ENCODE peak calls at places on chromosomes 2 and 18, in five cellular contexts. S, Z, N, J and D are unnamed samples. For H3K36me3, the result is how much of the 10 kb centered on the place peaks cover.

GRCh38 chr2:12333293-12333692 is 383.4 kb upstream of the TRIB2 start:
- DNase-seq in N (no peak), Z (no peak), J (no peak), S (no peak), D (no peak)

GRCh38 chr2:102604754-102605153 is 14.6 kb upstream of the SLC9A2 start:
- DNase-seq in S (peak), J (no peak), Z (no peak), N (no peak), D (no peak)

GRCh38 chr18:32195881-32196815 is 6.3 kb downstream of the MEP1B start:
- DNase-seq in S (no peak), N (no peak), J (no peak), Z (no peak), D (no peak)

GRCh38 chr18:27500531-27500930 is 315.4 kb upstream of the CHST9 start:
- DNase-seq in N (no peak), Z (no peak), J (no peak), S (no peak), D (no peak)

GRCh38 chr2:72886505-72887031 is 640 bp upstream of the SPR start:
- DNase-seq in S (no peak), N (no peak), Z (no peak), J (no peak), D (no peak)

GRCh38 chr18:35570182-35570581 is 11.4 kb upstream of the GALNT1 start:
- DNase-seq in N (no peak), Z (no peak), J (no peak), S (no peak), D (no peak)

GRCh38 chr2:113357071-113357470 is 78.3 kb upstream of the PAX8 start:
- DNase-seq in Z (no peak), J (no peak), N (no peak), S (peak), D (no peak)

GRCh38 chr18:58132595-58133191 is 88.7 kb downstream of the NEDD4L start:
- DNase-seq in S (no peak), N (no peak), Z (no peak), J (no peak), D (no peak)

GRCh38 chr2:48050711-48051110 is 144.4 kb upstream of the FBXO11 start:
- DNase-seq in Z (no peak), S (no peak), N (no peak), J (no peak), D (no peak)

GRCh38 chr2:167140767-167141166 is 252.5 kb downstream of the XIRP2 start:
- DNase-seq in J (no peak), Z (peak), S (peak), N (no peak), D (no peak)

GRCh38 chr18:61669320-61669719 is 223.5 kb downstream of the RNF152 start:
- DNase-seq in J (no peak), Z (no peak), N (no peak), S (no peak), D (no peak)

GRCh38 chr2:54589340-54590215 is 133.5 kb downstream of the SPTBN1 start:
- DNase-seq in J (no peak), N (no peak), Z (peak), S (no peak), D (no peak)

GRCh38 chr18:23702606-23703005 is 13.4 kb downstream of the LAMA3 start:
- DNase-seq in S (no peak), Z (no peak), N (no peak), J (no peak), D (no peak)

DNA sequence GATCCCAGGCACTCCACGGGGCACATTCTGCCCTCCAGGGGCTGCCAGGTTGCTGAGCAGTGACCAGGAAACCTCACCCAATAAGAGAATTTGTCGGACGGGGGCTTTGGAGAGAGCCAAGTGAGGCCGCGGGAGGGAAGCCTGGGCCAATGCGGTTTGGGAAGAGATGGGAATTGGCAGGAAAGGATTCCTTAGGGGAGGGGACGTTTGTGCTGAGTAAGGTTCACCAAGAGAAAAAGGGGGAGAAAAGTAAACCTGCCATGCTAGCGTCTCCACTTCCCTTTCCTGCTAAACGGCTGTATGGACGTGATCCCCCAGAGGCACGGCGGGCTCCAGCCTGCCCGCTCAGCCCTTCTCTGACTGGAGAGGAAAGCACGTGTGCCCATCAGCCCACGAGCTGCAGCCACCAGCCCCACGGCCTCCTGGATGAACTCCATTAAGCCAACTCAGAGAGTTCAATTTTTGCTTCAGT is 194.4 kb upstream of the ID2 start:
- DNase-seq in S (peak), Z (no peak), N (no peak), J (no peak), D (peak)
- H3K4me3 ChIP-seq in S (no peak), Z (peak), N (peak), J (peak), D (no peak)

DNA sequence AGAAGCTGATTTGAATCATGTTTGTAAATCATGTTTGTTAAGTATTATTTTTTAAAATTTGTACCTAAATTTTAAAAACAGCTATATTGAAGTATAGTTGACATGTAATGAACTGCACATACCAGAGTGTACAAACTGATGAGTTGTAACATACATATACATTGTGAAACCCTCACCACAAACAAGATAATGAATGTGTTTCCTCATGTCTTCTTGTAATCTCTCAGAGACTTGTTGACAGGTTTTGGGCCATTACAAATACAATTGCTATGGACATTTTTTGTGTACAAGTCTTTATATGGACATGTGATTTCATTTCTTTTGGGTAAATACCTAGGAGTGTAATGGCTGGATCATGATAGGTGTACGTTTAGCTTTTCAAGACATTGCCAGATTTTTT is 21.5 kb downstream of the WDR43 start:
- DNase-seq in S (no peak), Z (no peak), N (no peak), J (no peak), D (no peak)
- H3K36me3 ChIP-seq in S (under half), Z (under half), N (under half), J (under half), D (under half)

GRCh38 chr18:46009158-46009866 is 42.2 kb upstream of the EPG5 start:
- DNase-seq in Z (no peak), S (no peak), N (no peak), J (no peak), D (no peak)

GRCh38 chr18:46007165-46007564 is 40.0 kb upstream of the EPG5 start:
- DNase-seq in S (no peak), J (no peak), Z (no peak), N (no peak), D (no peak)

GRCh38 chr18:46010676-46011075 is 43.5 kb upstream of the EPG5 start:
- DNase-seq in J (no peak), S (no peak), N (no peak), Z (peak), D (no peak)

GRCh38 chr18:46013484-46014189 is 46.5 kb upstream of the EPG5 start:
- DNase-seq in J (no peak), Z (no peak), N (peak), S (no peak), D (no peak)

DNA sequence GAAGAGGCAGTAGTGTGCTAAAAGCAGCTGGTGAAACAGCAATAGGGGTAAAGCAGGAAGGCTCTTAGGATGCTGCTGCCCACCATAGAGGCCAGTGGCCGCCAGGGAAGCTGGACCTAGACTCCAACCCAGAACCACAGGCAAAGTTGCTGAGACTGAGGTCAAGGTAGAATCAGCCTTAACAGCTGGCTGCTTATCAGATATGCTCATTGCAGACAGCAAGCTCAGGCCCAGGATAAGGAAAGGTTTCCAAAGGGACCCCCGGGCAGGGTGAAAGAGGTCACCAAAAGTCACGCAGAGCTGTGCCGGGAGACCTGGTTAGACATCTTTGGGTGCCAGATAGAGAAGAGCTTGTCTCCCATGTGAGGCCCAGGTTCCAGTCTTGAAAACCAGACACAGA is 42.9 kb upstream of the EPG5 start:
- DNase-seq in N (no peak), J (no peak), S (no peak), Z (no peak), D (no peak)
- H3K4me3 ChIP-seq in N (no peak), J (no peak), S (no peak), Z (no peak), D (no peak)

DNA sequence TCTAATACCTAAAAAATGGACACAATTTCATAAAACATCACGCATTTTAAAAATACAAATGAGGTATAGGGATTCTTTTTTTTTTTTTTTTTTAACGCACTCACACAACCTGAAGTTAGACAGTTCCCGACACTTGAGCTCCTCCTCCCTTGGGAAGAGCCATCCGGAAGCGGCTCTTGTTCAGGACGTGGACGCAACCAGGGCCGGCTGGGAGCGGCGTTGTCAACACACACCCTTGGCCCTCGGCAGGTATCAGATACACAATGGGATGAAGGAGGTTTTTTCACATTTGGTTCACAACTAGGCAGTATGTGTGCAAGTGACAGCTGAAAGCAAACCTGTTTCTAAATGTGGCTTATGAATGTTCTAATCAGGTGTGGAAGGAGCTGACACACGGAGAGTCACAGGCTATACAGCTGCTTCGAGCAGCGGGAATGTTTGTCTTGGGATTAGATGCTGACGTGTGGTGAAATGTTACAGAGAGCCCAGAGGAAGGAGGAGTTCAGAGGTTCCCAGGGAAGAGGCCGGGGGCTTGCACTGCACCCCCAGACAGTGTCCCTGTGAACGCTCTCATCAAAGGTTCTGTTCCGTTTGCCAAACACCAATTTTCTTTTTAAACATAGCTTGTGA is 111.1 kb downstream of the PXDN start:
- DNase-seq in S (no peak), J (no peak), Z (no peak), N (no peak), D (no peak)
- H3K36me3 ChIP-seq in S (under half), J (under half), Z (under half), N (under half), D (under half)